ENCODE peak calls at places on chromosomes 1 and 21, in ten cellular contexts. One of them, this sample, is unnamed. For H3K9me3, the result is how much of the 10 kb centered on the place peaks cover.

GRCh38 chr1:227356582-227357228 is 38.4 kb upstream of the CDC42BPA start:
- DNase-seq in suprapubic skin: no peak
- DNase-seq in adrenal gland: no peak
- DNase-seq in GM12878: no peak
- DNase-seq in K562: peak
- DNase-seq in stomach: peak
- DNase-seq in body of pancreas: peak
- DNase-seq in ovary: no peak
- DNase-seq in right lobe of liver: no peak
- DNase-seq in breast epithelium: no peak
- DNase-seq in this sample: peak

GRCh38 chr1:117657031-117657430 is 51.2 kb downstream of the TENT5C start:
- DNase-seq in suprapubic skin: no peak
- DNase-seq in adrenal gland: no peak
- DNase-seq in GM12878: no peak
- DNase-seq in K562: peak
- DNase-seq in stomach: no peak
- DNase-seq in body of pancreas: no peak
- DNase-seq in ovary: no peak
- DNase-seq in right lobe of liver: no peak
- DNase-seq in breast epithelium: no peak
- DNase-seq in this sample: no peak

GRCh38 chr1:214318356-214318755 is 37.4 kb downstream of the SMYD2 start:
- DNase-seq in suprapubic skin: no peak
- DNase-seq in adrenal gland: no peak
- DNase-seq in GM12878: no peak
- DNase-seq in K562: no peak
- DNase-seq in stomach: no peak
- DNase-seq in body of pancreas: no peak
- DNase-seq in ovary: no peak
- DNase-seq in right lobe of liver: no peak
- DNase-seq in breast epithelium: no peak
- DNase-seq in this sample: no peak

GRCh38 chr1:203045821-203046594 is 19.7 kb downstream of the PPFIA4 start:
- DNase-seq in suprapubic skin: no peak
- DNase-seq in adrenal gland: no peak
- DNase-seq in GM12878: no peak
- DNase-seq in K562: no peak
- DNase-seq in stomach: no peak
- DNase-seq in body of pancreas: no peak
- DNase-seq in ovary: peak
- DNase-seq in right lobe of liver: no peak
- DNase-seq in breast epithelium: no peak
- DNase-seq in this sample: peak

GRCh38 chr1:5615076-5615475 is 377.1 kb downstream of the NPHP4 start:
- DNase-seq in suprapubic skin: no peak
- DNase-seq in adrenal gland: peak
- DNase-seq in GM12878: no peak
- DNase-seq in K562: no peak
- DNase-seq in stomach: no peak
- DNase-seq in body of pancreas: no peak
- DNase-seq in ovary: no peak
- DNase-seq in right lobe of liver: no peak
- DNase-seq in breast epithelium: no peak
- DNase-seq in this sample: no peak

GRCh38 chr1:182601416-182601786 is 2.8 kb downstream of the RGS16 start:
- DNase-seq in suprapubic skin: no peak
- DNase-seq in adrenal gland: peak
- DNase-seq in GM12878: peak
- DNase-seq in K562: peak
- DNase-seq in stomach: peak
- DNase-seq in body of pancreas: peak
- DNase-seq in ovary: peak
- DNase-seq in right lobe of liver: peak
- DNase-seq in breast epithelium: peak
- DNase-seq in this sample: peak

GRCh38 chr1:203187306-203188264 is 1.1 kb upstream of the CHI3L1 start:
- DNase-seq in suprapubic skin: no peak
- DNase-seq in adrenal gland: no peak
- DNase-seq in GM12878: no peak
- DNase-seq in K562: no peak
- DNase-seq in stomach: no peak
- DNase-seq in body of pancreas: no peak
- DNase-seq in ovary: no peak
- DNase-seq in right lobe of liver: peak
- DNase-seq in breast epithelium: no peak
- DNase-seq in this sample: no peak

GRCh38 chr1:27496604-27497155 is 6.7 kb upstream of the WASF2 start:
- DNase-seq in suprapubic skin: no peak
- DNase-seq in adrenal gland: no peak
- DNase-seq in GM12878: no peak
- DNase-seq in K562: no peak
- DNase-seq in stomach: no peak
- DNase-seq in body of pancreas: no peak
- DNase-seq in ovary: peak
- DNase-seq in right lobe of liver: no peak
- DNase-seq in breast epithelium: no peak
- DNase-seq in this sample: peak

GRCh38 chr1:93959413-93959812 is 50.2 kb upstream of the GCLM start:
- DNase-seq in suprapubic skin: no peak
- DNase-seq in adrenal gland: no peak
- DNase-seq in GM12878: no peak
- DNase-seq in K562: no peak
- DNase-seq in stomach: no peak
- DNase-seq in body of pancreas: no peak
- DNase-seq in ovary: no peak
- DNase-seq in right lobe of liver: no peak
- DNase-seq in breast epithelium: no peak
- DNase-seq in this sample: no peak

GRCh38 chr21:15826147-15826780 is 96.5 kb downstream of the USP25 start:
- DNase-seq in suprapubic skin: no peak
- DNase-seq in adrenal gland: no peak
- DNase-seq in GM12878: peak
- DNase-seq in K562: peak
- DNase-seq in stomach: no peak
- DNase-seq in body of pancreas: peak
- DNase-seq in ovary: no peak
- DNase-seq in right lobe of liver: no peak
- DNase-seq in breast epithelium: no peak
- DNase-seq in this sample: no peak

GRCh38 chr1:61084560-61084991 is 2.2 kb downstream of the NFIA start:
- DNase-seq in suprapubic skin: no peak
- DNase-seq in adrenal gland: no peak
- DNase-seq in GM12878: no peak
- DNase-seq in K562: no peak
- DNase-seq in stomach: no peak
- DNase-seq in body of pancreas: no peak
- DNase-seq in ovary: no peak
- DNase-seq in right lobe of liver: no peak
- DNase-seq in breast epithelium: no peak
- DNase-seq in this sample: no peak

GRCh38 chr1:175094626-175095025 is 27.0 kb downstream of the TNN start:
- DNase-seq in suprapubic skin: no peak
- DNase-seq in adrenal gland: no peak
- DNase-seq in GM12878: no peak
- DNase-seq in K562: no peak
- DNase-seq in stomach: no peak
- DNase-seq in body of pancreas: no peak
- DNase-seq in ovary: no peak
- DNase-seq in right lobe of liver: no peak
- DNase-seq in breast epithelium: no peak
- DNase-seq in this sample: no peak

GRCh38 chr1:153192697-153193096 is 10.5 kb upstream of the LELP1 start:
- DNase-seq in suprapubic skin: no peak
- DNase-seq in adrenal gland: no peak
- DNase-seq in GM12878: no peak
- DNase-seq in K562: peak
- DNase-seq in stomach: peak
- DNase-seq in body of pancreas: peak
- DNase-seq in ovary: no peak
- DNase-seq in right lobe of liver: no peak
- DNase-seq in breast epithelium: no peak
- DNase-seq in this sample: no peak

GRCh38 chr1:153194331-153195050 is 8.7 kb upstream of the LELP1 start:
- DNase-seq in suprapubic skin: no peak
- DNase-seq in adrenal gland: no peak
- DNase-seq in GM12878: no peak
- DNase-seq in K562: no peak
- DNase-seq in stomach: no peak
- DNase-seq in body of pancreas: no peak
- DNase-seq in ovary: no peak
- DNase-seq in right lobe of liver: no peak
- DNase-seq in breast epithelium: no peak
- DNase-seq in this sample: no peak

GRCh38 chr1:153195216-153195615 is 8.0 kb upstream of the LELP1 start:
- DNase-seq in suprapubic skin: no peak
- DNase-seq in adrenal gland: no peak
- DNase-seq in GM12878: no peak
- DNase-seq in K562: no peak
- DNase-seq in stomach: no peak
- DNase-seq in body of pancreas: no peak
- DNase-seq in ovary: no peak
- DNase-seq in right lobe of liver: no peak
- DNase-seq in breast epithelium: no peak
- DNase-seq in this sample: no peak

GRCh38 chr1:153190373-153190772 is 12.9 kb upstream of the LELP1 start:
- DNase-seq in suprapubic skin: no peak
- DNase-seq in adrenal gland: no peak
- DNase-seq in GM12878: no peak
- DNase-seq in K562: peak
- DNase-seq in stomach: no peak
- DNase-seq in body of pancreas: peak
- DNase-seq in ovary: no peak
- DNase-seq in right lobe of liver: no peak
- DNase-seq in breast epithelium: no peak
- DNase-seq in this sample: no peak
- TF ChIP-seq CTCF in suprapubic skin: peak
- TF ChIP-seq CTCF in adrenal gland: no peak
- TF ChIP-seq CTCF in GM12878: peak
- TF ChIP-seq CTCF in K562: peak
- TF ChIP-seq CTCF in stomach: no peak
- TF ChIP-seq CTCF in body of pancreas: peak
- TF ChIP-seq CTCF in ovary: no peak
- TF ChIP-seq CTCF in right lobe of liver: peak
- TF ChIP-seq CTCF in breast epithelium: no peak
- TF ChIP-seq CTCF in this sample: no peak

GRCh38 chr1:225842788-225843425 is 33.0 kb downstream of the EPHX1 start:
- DNase-seq in suprapubic skin: no peak
- DNase-seq in adrenal gland: no peak
- DNase-seq in GM12878: no peak
- DNase-seq in K562: no peak
- DNase-seq in stomach: no peak
- DNase-seq in body of pancreas: no peak
- DNase-seq in ovary: no peak
- DNase-seq in right lobe of liver: no peak
- DNase-seq in breast epithelium: no peak
- DNase-seq in this sample: no peak
- TF ChIP-seq POLR2A in suprapubic skin: no peak
- TF ChIP-seq POLR2A in adrenal gland: peak
- TF ChIP-seq POLR2A in GM12878: no peak
- TF ChIP-seq POLR2A in K562: peak
- TF ChIP-seq POLR2A in stomach: no peak
- TF ChIP-seq POLR2A in body of pancreas: no peak
- TF ChIP-seq POLR2A in ovary: no peak
- TF ChIP-seq POLR2A in right lobe of liver: no peak
- TF ChIP-seq POLR2A in breast epithelium: no peak
- TF ChIP-seq POLR2A in this sample: no peak

GRCh38 chr21:24939288-24939687 is 668.0 kb downstream of the MRPL39 start:
- DNase-seq in suprapubic skin: no peak
- DNase-seq in adrenal gland: peak
- DNase-seq in GM12878: no peak
- DNase-seq in K562: no peak
- DNase-seq in stomach: peak
- DNase-seq in body of pancreas: no peak
- DNase-seq in ovary: no peak
- DNase-seq in right lobe of liver: no peak
- DNase-seq in breast epithelium: no peak
- DNase-seq in this sample: no peak
- H3K9me3 ChIP-seq in suprapubic skin: under half
- H3K9me3 ChIP-seq in adrenal gland: under half
- H3K9me3 ChIP-seq in GM12878: under half
- H3K9me3 ChIP-seq in K562: under half
- H3K9me3 ChIP-seq in stomach: under half
- H3K9me3 ChIP-seq in body of pancreas: under half
- H3K9me3 ChIP-seq in ovary: under half
- H3K9me3 ChIP-seq in right lobe of liver: under half
- H3K9me3 ChIP-seq in breast epithelium: under half
- H3K9me3 ChIP-seq in this sample: under half

DNA sequence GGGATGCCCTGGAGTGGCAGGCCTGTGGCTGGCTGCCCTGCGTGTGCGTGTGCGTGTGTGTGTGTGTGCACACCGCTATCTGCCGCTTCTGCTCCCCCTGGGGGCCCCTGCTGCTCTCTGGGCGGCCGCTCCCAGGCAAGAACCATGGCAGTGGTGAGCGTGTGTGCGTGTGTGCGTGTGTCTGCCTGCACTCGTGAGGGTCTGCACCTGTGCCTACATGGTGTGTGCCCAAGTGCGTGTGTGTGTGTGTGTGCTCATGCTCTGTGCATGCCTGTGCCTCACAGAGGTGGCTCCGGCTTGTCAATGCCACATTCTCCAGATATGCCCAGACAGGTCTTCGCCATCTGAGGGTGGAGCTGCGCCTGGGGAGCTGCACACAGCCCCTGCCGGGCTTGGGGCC is 18.7 kb upstream of the PEX10 start:
- DNase-seq in suprapubic skin: no peak
- DNase-seq in adrenal gland: no peak
- DNase-seq in GM12878: no peak
- DNase-seq in K562: no peak
- DNase-seq in stomach: no peak
- DNase-seq in body of pancreas: no peak
- DNase-seq in ovary: no peak
- DNase-seq in right lobe of liver: no peak
- DNase-seq in breast epithelium: no peak
- DNase-seq in this sample: no peak
- TF ChIP-seq CTCF in suprapubic skin: no peak
- TF ChIP-seq CTCF in adrenal gland: no peak
- TF ChIP-seq CTCF in GM12878: no peak
- TF ChIP-seq CTCF in K562: no peak
- TF ChIP-seq CTCF in stomach: no peak
- TF ChIP-seq CTCF in body of pancreas: no peak
- TF ChIP-seq CTCF in ovary: no peak
- TF ChIP-seq CTCF in right lobe of liver: no peak
- TF ChIP-seq CTCF in breast epithelium: no peak
- TF ChIP-seq CTCF in this sample: no peak